ENCODE peak calls at places on chromosomes 3 and 15, in six cellular contexts. F, L, K, S, Q and A are unnamed samples.
A peak's percentile ranks its signal among the peaks of the same experiment; 100 is the strongest.

GRCh38 chr15:65906396-65906795 is 37.1 kb downstream of the RAB11A start:
- DNase-seq in S (no peak), F (no peak), L (no peak), Q (peak; percentile 12), K (no peak), A (no peak)

GRCh38 chr3:161420746-161421145 is 49.4 kb upstream of the SPTSSB start:
- DNase-seq in S (no peak), K (no peak), Q (peak; percentile 71), L (peak; percentile 16), F (no peak), A (no peak)

GRCh38 chr3:131701153-131701791 is 198.5 kb upstream of the MRPL3 start:
- DNase-seq in F (no peak), K (no peak), S (no peak), Q (no peak), L (no peak), A (no peak)

GRCh38 chr3:138803006-138803653 is 31.6 kb downstream of the PIK3CB start:
- DNase-seq in Q (no peak), S (no peak), L (no peak), K (no peak), F (no peak), A (no peak)

GRCh38 chr3:55909373-55909772 is 422.3 kb upstream of the WNT5A start:
- DNase-seq in L (no peak), K (no peak), S (no peak), F (no peak), Q (no peak), A (no peak)

GRCh38 chr3:101936419-101937331 is 87.4 kb downstream of the NFKBIZ start:
- DNase-seq in F (peak; percentile 81), Q (no peak), L (no peak), S (no peak), K (peak; percentile 87), A (no peak)

GRCh38 chr3:130340766-130341165 is 4.7 kb upstream of the COL6A5 start:
- DNase-seq in Q (no peak), L (no peak), K (no peak), S (no peak), F (no peak), A (no peak)

GRCh38 chr3:196287066-196287404 is 491 bp downstream of the PCYT1A start:
- DNase-seq in S (no peak), Q (no peak), L (no peak), F (peak; percentile 32), K (peak; percentile 25), A (no peak)

GRCh38 chr15:32028921-32029320 is 1.4 kb upstream of the CHRNA7 start:
- DNase-seq in F (peak; percentile 11), Q (peak; percentile 73), S (no peak), L (peak; percentile 59), K (no peak), A (peak; percentile 51)

GRCh38 chr15:71916834-71917233 is 106.5 kb downstream of the NR2E3 start:
- DNase-seq in S (no peak), F (no peak), L (no peak), Q (no peak), K (no peak), A (no peak)

GRCh38 chr3:176796371-176796770 is 400.9 kb downstream of the TBL1XR1 start:
- DNase-seq in S (no peak), K (peak; percentile 32), F (no peak), L (no peak), Q (no peak), A (no peak)

GRCh38 chr3:17481116-17481515 is 261.3 kb downstream of the TBC1D5 start:
- DNase-seq in Q (no peak), L (no peak), K (no peak), S (no peak), F (no peak), A (no peak)

GRCh38 chr3:124419303-124419702 is 310.9 kb upstream of the UMPS start:
- DNase-seq in Q (no peak), K (no peak), S (no peak), L (no peak), F (no peak), A (no peak)

GRCh38 chr15:70248116-70249025 is 150.7 kb upstream of the TLE3 start:
- DNase-seq in S (no peak), L (peak; percentile 26), Q (peak; percentile 78), K (no peak), F (peak; percentile 70), A (no peak)

GRCh38 chr15:92365079-92365478 is 28.6 kb upstream of the ST8SIA2 start:
- DNase-seq in Q (no peak), L (no peak), F (no peak), K (no peak), S (no peak), A (no peak)

GRCh38 chr15:31556494-31557150 is 230.0 kb downstream of the KLF13 start:
- DNase-seq in F (no peak), L (no peak), K (no peak), Q (no peak), S (no peak), A (no peak)

GRCh38 chr3:7667774-7668173 is 806.9 kb downstream of the GRM7 start:
- DNase-seq in L (no peak), Q (no peak), S (no peak), K (no peak), F (no peak), A (no peak)

GRCh38 chr3:98733055-98733777 is 29.9 kb upstream of the ST3GAL6 start:
- DNase-seq in Q (no peak), L (peak; percentile 42), K (no peak), F (peak; percentile 56), S (no peak), A (peak; percentile 32)

GRCh38 chr15:96619171-96619570 is 288.7 kb downstream of the NR2F2 start:
- DNase-seq in L (no peak), Q (no peak), K (no peak), F (peak; percentile 61), S (no peak), A (no peak)

GRCh38 chr15:31328425-31328998 is 1.9 kb downstream of the KLF13 start:
- DNase-seq in K (peak; percentile 31), Q (no peak), L (peak; percentile 44), S (no peak), F (no peak), A (no peak)

GRCh38 chr15:90860942-90861675 is 7.3 kb upstream of the FURIN start:
- DNase-seq in F (no peak), K (no peak), Q (no peak), L (no peak), S (no peak), A (no peak)

DNA sequence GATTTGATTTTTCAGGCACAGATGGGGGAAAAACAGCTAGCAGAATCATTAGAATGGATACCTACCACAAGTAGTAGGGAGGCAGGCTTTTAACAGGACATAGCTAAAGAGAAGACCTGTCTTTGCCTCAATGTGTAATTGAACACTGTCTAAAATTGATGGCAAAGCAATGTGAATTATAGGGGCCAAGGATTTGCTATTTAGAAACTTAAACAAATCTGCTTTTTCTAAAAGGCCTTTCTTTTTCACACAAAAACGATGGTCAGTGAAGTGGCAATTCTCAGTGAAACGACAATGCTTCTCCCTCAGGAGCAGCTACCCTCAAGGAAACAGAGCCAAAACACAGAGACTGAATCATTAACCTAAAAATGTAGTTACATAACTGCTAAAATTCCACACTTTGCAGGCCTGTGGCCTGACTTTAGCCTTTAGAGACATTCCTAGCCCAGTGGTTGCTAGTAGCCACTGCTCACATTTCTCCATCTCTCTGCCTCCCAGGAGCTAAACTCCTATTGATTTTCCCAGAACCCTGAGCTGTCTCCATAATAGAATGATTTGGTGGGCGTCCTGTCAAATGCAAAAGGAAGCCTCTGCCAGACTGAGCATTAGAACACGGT is 630.2 kb upstream of the KCNMB2 start:
- DNase-seq in F (no peak), S (no peak), K (peak; percentile 96), Q (no peak), L (no peak), A (no peak)
- TF ChIP-seq CTCF in F (no peak), S (peak; percentile 34), K (peak; percentile 40), Q (no peak), L (no peak), A (no peak)

GRCh38 chr3:41202834-41203345 is 3.6 kb downstream of the CTNNB1 start:
- DNase-seq in Q (no peak), L (no peak), K (peak; percentile 61), S (no peak), F (peak; percentile 47), A (no peak)
- TF ChIP-seq CTCF in Q (peak; percentile 53), L (no peak), K (peak; percentile 60), S (peak; percentile 36), F (peak; percentile 44), A (peak; percentile 64)

DNA sequence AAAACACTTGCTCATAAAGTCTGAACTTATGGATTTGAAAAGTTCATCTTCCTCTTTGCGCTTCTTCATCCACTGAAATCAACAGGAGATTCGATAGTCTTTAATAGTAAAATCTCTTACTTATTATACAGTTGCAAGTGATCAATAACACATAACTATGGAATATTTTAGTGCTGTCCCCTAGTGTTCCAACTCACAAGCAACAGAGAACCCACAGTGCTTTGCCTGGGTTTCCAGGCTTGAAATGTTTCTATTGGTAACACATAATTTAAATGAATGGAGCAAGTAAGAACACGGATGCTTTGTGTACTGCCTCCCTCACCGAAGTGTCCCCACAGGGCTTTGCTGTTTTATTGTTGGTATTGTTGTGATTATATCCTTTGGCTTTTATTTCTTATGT is 93.5 kb downstream of the WDR72 start:
- DNase-seq in S (no peak), L (no peak), K (no peak), F (no peak), Q (no peak), A (no peak)
- TF ChIP-seq CTCF in S (no peak), L (no peak), K (no peak), F (peak; percentile 15), Q (no peak), A (peak; percentile 32)

GRCh38 chr3:127690823-127691452 is 18.2 kb downstream of the ABTB1 start:
- DNase-seq in K (peak; percentile 80), L (peak; percentile 68), Q (peak; percentile 89), S (no peak), F (peak; percentile 36), A (no peak)
- TF ChIP-seq CTCF in K (peak; percentile 85), L (peak; percentile 61), Q (peak; percentile 80), S (peak; percentile 65), F (peak; percentile 48), A (peak; percentile 57)

GRCh38 chr3:153625506-153625905 is 463.5 kb downstream of the RAP2B start:
- DNase-seq in Q (no peak), S (no peak), F (peak; percentile 29), K (no peak), L (no peak), A (no peak)
- TF ChIP-seq CTCF in Q (no peak), S (no peak), F (peak; percentile 38), K (peak; percentile 33), L (no peak), A (no peak)

GRCh38 chr3:38840987-38841386 is 25.0 kb upstream of the SCN10A start:
- DNase-seq in S (no peak), K (no peak), L (no peak), F (no peak), Q (no peak), A (no peak)
- TF ChIP-seq CTCF in S (no peak), K (no peak), L (no peak), F (no peak), Q (peak; percentile 47), A (no peak)